ENCODE peak calls at places on chromosomes 4 and X, in six cellular contexts. E is ovary, D is uterus, F is NB4, U is adrenal gland, J is endothelial cell of umbilical vein. N is an unnamed sample.

GRCh38 chr4:80201326-80202151 is 4.2 kb downstream of the PRDM8 start:
- DNase-seq in J (peak), E (peak), F (peak), D (peak), U (no peak), N (no peak)

GRCh38 chr4:165537028-165537648 is 158.3 kb downstream of the CPE start:
- DNase-seq in D (no peak), E (no peak), F (peak), U (peak), J (peak), N (no peak)

GRCh38 chr4:73404042-73404441 is at the start of gene ALB:
- DNase-seq in J (no peak), U (no peak), F (no peak), E (no peak), D (no peak), N (no peak)

GRCh38 chrX:124229374-124229773 is 103.1 kb upstream of the TEX13D start:
- DNase-seq in F (no peak), J (no peak), E (no peak), D (no peak), U (no peak), N (no peak)

GRCh38 chr4:40357738-40358137 is 22.6 kb downstream of the CHRNA9 start:
- DNase-seq in F (no peak), J (no peak), U (no peak), D (no peak), E (no peak), N (no peak)

GRCh38 chr4:73021634-73022033 is 47.9 kb downstream of the COX18 start:
- DNase-seq in F (peak), E (no peak), J (peak), D (no peak), U (no peak), N (no peak)

GRCh38 chr4:57119054-57119651 is 9.0 kb upstream of the IGFBP7 start:
- DNase-seq in E (peak), U (peak), F (no peak), J (peak), D (peak), N (peak)

GRCh38 chr4:60962286-60962685 is 237.8 kb upstream of the ADGRL3 start:
- DNase-seq in J (no peak), F (peak), U (no peak), E (no peak), D (no peak), N (no peak)

GRCh38 chr4:158129649-158130048 is 43.2 kb downstream of the GASK1B start:
- DNase-seq in F (no peak), U (no peak), E (no peak), J (no peak), D (no peak), N (no peak)

GRCh38 chrX:9907645-9908387 is 59.3 kb upstream of the CLDN34 start:
- DNase-seq in F (peak), D (no peak), J (peak), U (no peak), E (no peak), N (no peak)

GRCh38 chr4:107740381-107740780 is 20.3 kb upstream of the PAPSS1 start:
- DNase-seq in U (no peak), F (peak), D (no peak), E (no peak), J (peak), N (no peak)
- TF ChIP-seq CTCF in U (no peak), F (no peak), D (no peak), E (no peak), J (peak), N (no peak)

GRCh38 chr4:123393696-123394095 is 2.9 kb upstream of the SPRY1 start:
- DNase-seq in J (peak), U (no peak), F (no peak), E (no peak), D (no peak), N (no peak)

GRCh38 chr4:123398151-123398802 is 1.7 kb downstream of the SPRY1 start:
- DNase-seq in D (peak), J (peak), U (peak), E (peak), F (peak), N (no peak)

GRCh38 chr4:123397276-123398150 is 918 bp downstream of the SPRY1 start:
- DNase-seq in F (peak), U (peak), E (peak), D (peak), J (peak), N (peak)

GRCh38 chr4:123398803-123399637 is 2.4 kb downstream of the SPRY1 start:
- DNase-seq in U (peak), E (peak), F (peak), J (peak), D (peak), N (peak)

GRCh38 chr4:123396294-123397275 is at the start of gene SPRY1:
- DNase-seq in J (peak), E (peak), D (peak), F (peak), U (peak), N (peak)
- TF ChIP-seq POLR2A in J (peak), E (peak), D (peak), F (peak), U (peak), N (peak)

DNA sequence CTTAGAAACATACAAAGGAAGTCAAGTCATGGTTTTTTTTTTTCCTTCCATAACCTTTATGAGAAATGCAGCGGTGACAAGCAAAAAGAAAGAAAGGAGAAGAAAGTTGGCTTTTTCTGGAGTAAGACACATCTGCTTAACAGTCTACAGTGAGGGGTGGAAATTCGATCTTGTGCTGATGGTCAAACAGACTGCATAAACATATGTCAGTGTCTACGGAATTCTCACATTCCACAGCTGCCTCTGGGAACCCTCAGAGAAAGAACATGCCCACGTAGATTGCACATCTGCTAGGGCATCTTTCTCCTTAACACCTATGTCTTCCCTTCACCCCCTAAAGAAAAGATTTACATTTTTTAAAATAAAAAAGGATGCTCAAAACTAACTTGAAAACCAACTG is 54.5 kb downstream of the PROM1 start:
- DNase-seq in E (no peak), U (no peak), J (no peak), D (no peak), F (no peak), N (no peak)
- H3K4me3 ChIP-seq in E (no peak), U (no peak), J (no peak), D (no peak), F (no peak), N (no peak)

DNA sequence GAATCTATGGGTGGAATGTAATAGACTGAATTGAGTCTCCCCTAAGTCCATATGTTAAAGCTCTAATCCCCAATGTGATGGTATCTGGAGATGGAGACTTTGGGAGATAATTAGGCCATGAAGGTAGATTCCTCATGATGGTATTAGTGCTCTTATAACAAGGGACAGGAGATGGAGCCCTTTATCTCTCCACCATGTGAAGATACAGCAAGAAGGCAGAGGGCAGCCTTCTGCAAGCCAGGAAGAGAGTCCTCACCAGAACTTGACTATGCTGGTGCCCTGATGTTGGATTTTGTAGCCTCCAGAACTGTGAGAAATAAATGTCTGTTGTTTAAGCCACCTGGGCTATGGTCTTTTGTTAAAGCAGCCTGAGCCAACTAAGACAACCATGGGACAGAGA is 76.4 kb upstream of the F8A3 start:
- DNase-seq in F (peak), E (no peak), U (no peak), D (no peak), J (no peak), N (no peak)
- TF ChIP-seq CTCF in F (no peak), E (no peak), U (no peak), D (no peak), J (no peak), N (no peak)

GRCh38 chr4:89298788-89299152 is 8.8 kb downstream of the GPRIN3 start:
- DNase-seq in E (no peak), U (no peak), J (no peak), F (peak), D (no peak), N (no peak)

GRCh38 chr4:89300060-89300459 is 7.5 kb downstream of the GPRIN3 start:
- DNase-seq in F (no peak), E (no peak), U (no peak), D (no peak), J (no peak), N (no peak)

GRCh38 chr4:89300490-89300889 is 7.1 kb downstream of the GPRIN3 start:
- DNase-seq in F (no peak), D (no peak), J (no peak), U (no peak), E (no peak), N (no peak)

GRCh38 chr4:89298160-89298559 is 9.4 kb downstream of the GPRIN3 start:
- DNase-seq in J (no peak), F (no peak), E (no peak), U (no peak), D (no peak), N (no peak)

GRCh38 chr4:89299153-89299789 is 8.3 kb downstream of the GPRIN3 start:
- DNase-seq in D (no peak), J (no peak), U (no peak), E (no peak), F (no peak), N (no peak)
- TF ChIP-seq POLR2A in D (no peak), J (no peak), U (no peak), E (no peak), F (no peak), N (no peak)